ENCODE peak calls at places on chromosomes 5 and 9, in four cellular contexts. T, V, O and P are unnamed samples.

GRCh38 chr5:32455311-32455710 is 10.8 kb upstream of the ZFR start:
- DNase-seq in T (no peak), V (no peak), O (no peak), P (no peak)

GRCh38 chr9:114552716-114553115 is 34.9 kb upstream of the ATP6V1G1 start:
- DNase-seq in T (no peak), V (no peak), O (no peak), P (no peak)

GRCh38 chr5:149035282-149035882 is 27.5 kb downstream of the SH3TC2 start:
- DNase-seq in T (peak), V (peak), O (peak), P (peak)

GRCh38 chr5:54646285-54647101 is 128.9 kb downstream of the SNX18 start:
- DNase-seq in T (peak), V (peak), O (peak), P (peak)

GRCh38 chr9:36903541-36904435 is 130.3 kb downstream of the PAX5 start:
- DNase-seq in T (no peak), V (peak), O (no peak), P (peak)

GRCh38 chr5:134153657-134154056 is 23.1 kb downstream of the SKP1 start:
- DNase-seq in T (no peak), V (no peak), O (no peak), P (no peak)

GRCh38 chr9:5667391-5667790 is 38.5 kb downstream of the RIC1 start:
- DNase-seq in T (no peak), V (no peak), O (no peak), P (no peak)

GRCh38 chr5:15720515-15720914 is 220.5 kb downstream of the FBXL7 start:
- DNase-seq in T (no peak), V (no peak), O (no peak), P (no peak)

GRCh38 chr5:124662261-124662781 is 84.1 kb downstream of the ZNF608 start:
- DNase-seq in T (no peak), V (no peak), O (peak), P (no peak)

GRCh38 chr5:134079748-134080581 is 34.5 kb upstream of the TCF7 start:
- DNase-seq in T (no peak), V (peak), O (no peak), P (peak)

GRCh38 chr5:96335873-96336272 is 97.2 kb downstream of the PCSK1 start:
- DNase-seq in T (no peak), V (no peak), O (no peak), P (no peak)

GRCh38 chr5:150931368-150931965 is 26.7 kb upstream of the ZNF300 start:
- DNase-seq in T (no peak), V (no peak), O (no peak), P (no peak)

GRCh38 chr9:72315510-72316287 is 49.3 kb downstream of the ZFAND5 start:
- DNase-seq in T (no peak), V (no peak), O (peak), P (no peak)

GRCh38 chr9:128987800-128988199 is 40.3 kb downstream of the NUP188 start:
- DNase-seq in T (no peak), V (no peak), O (no peak), P (no peak)

GRCh38 chr5:137735531-137736284 is at the start of gene KLHL3:
- DNase-seq in T (no peak), V (no peak), O (peak), P (no peak)